ENCODE peak calls at places on chromosomes 11 and 22, in eight cellular contexts. S, M, C, T, J, A, P and N are unnamed samples.

GRCh38 chr22:40244586-40244985 is 66.9 kb downstream of the TNRC6B start:
- DNase-seq in S (no peak), M (peak), C (no peak), T (no peak), J (no peak), A (no peak), P (no peak), N (no peak)

GRCh38 chr11:35420371-35420770 is 1.0 kb upstream of the SLC1A2 start:
- DNase-seq in S (no peak), M (no peak), C (no peak), T (peak), J (no peak), A (no peak), P (no peak), N (no peak)

GRCh38 chr11:116499396-116500001 is 273.3 kb downstream of the BUD13 start:
- DNase-seq in S (peak), M (peak), C (peak), T (peak), J (no peak), A (no peak), P (peak), N (no peak)

GRCh38 chr11:104663190-104664140 is 234.8 kb downstream of the CASP12 start:
- DNase-seq in S (peak), M (no peak), C (no peak), T (no peak), J (no peak), A (no peak), P (no peak), N (no peak)

GRCh38 chr11:122796128-122796717 is 42.1 kb upstream of the CRTAM start:
- DNase-seq in S (peak), M (peak), C (peak), T (peak), J (no peak), A (no peak), P (no peak), N (no peak)

GRCh38 chr22:25623310-25623734 is 58.8 kb downstream of the GRK3 start:
- DNase-seq in S (no peak), M (no peak), C (no peak), T (no peak), J (no peak), A (no peak), P (no peak), N (no peak)

GRCh38 chr11:64768300-64768694 is 8.5 kb upstream of the PYGM start:
- DNase-seq in S (no peak), M (no peak), C (no peak), T (no peak), J (no peak), A (no peak), P (no peak), N (no peak)

GRCh38 chr22:50022171-50022819 is 9.7 kb upstream of the IL17REL start:
- DNase-seq in S (no peak), M (no peak), C (no peak), T (no peak), J (no peak), A (no peak), P (no peak), N (no peak)

GRCh38 chr11:48036466-48036865 is 56.1 kb downstream of the PTPRJ start:
- DNase-seq in S (no peak), M (no peak), C (no peak), T (no peak), J (peak), A (peak), P (no peak), N (peak)

GRCh38 chr22:48406161-48406560 is 1421.5 kb downstream of the BRD1 start:
- DNase-seq in S (no peak), M (no peak), C (no peak), T (no peak), J (no peak), A (no peak), P (no peak), N (no peak)

GRCh38 chr11:68968306-68969255 is 12.2 kb downstream of the MRGPRD start:
- DNase-seq in S (no peak), M (no peak), C (no peak), T (peak), J (no peak), A (no peak), P (peak), N (no peak)

GRCh38 chr22:23239429-23239828 is 59.1 kb downstream of the BCR start:
- DNase-seq in S (no peak), M (no peak), C (no peak), T (no peak), J (no peak), A (no peak), P (no peak), N (no peak)

GRCh38 chr22:48894064-48894671 is 933.5 kb downstream of the BRD1 start:
- DNase-seq in S (no peak), M (no peak), C (no peak), T (no peak), J (no peak), A (no peak), P (peak), N (no peak)

GRCh38 chr11:69689484-69690319 is 14.1 kb downstream of the FGF19 start:
- DNase-seq in S (no peak), M (no peak), C (no peak), T (no peak), J (no peak), A (no peak), P (no peak), N (no peak)

GRCh38 chr22:48217596-48217995 is 1455.1 kb downstream of the TBC1D22A start:
- DNase-seq in S (no peak), M (no peak), C (no peak), T (no peak), J (no peak), A (no peak), P (peak), N (no peak)

GRCh38 chr11:111370902-111371578 is 8.0 kb downstream of the POU2AF1 start:
- DNase-seq in S (no peak), M (no peak), C (no peak), T (no peak), J (no peak), A (no peak), P (no peak), N (no peak)

GRCh38 chr22:33405194-33405593 is 347.0 kb upstream of the SYN3 start:
- DNase-seq in S (no peak), M (no peak), C (no peak), T (no peak), J (no peak), A (no peak), P (no peak), N (no peak)

GRCh38 chr11:91700854-91701253 is 523.8 kb upstream of the FAT3 start:
- DNase-seq in S (no peak), M (no peak), C (no peak), T (no peak), J (no peak), A (no peak), P (no peak), N (no peak)

GRCh38 chr22:39612811-39613548 is 42.4 kb downstream of the CACNA1I start:
- DNase-seq in S (no peak), M (no peak), C (no peak), T (no peak), J (no peak), A (no peak), P (no peak), N (no peak)

GRCh38 chr11:36300651-36301050 is 4.6 kb downstream of the PRR5L start:
- DNase-seq in S (peak), M (no peak), C (peak), T (peak), J (no peak), A (no peak), P (no peak), N (no peak)

GRCh38 chr11:118277312-118277711 is 13.2 kb upstream of the MPZL2 start:
- DNase-seq in S (peak), M (no peak), C (no peak), T (no peak), J (no peak), A (no peak), P (no peak), N (no peak)

GRCh38 chr11:20110908-20111669 is 49.2 kb downstream of the DBX1 start:
- DNase-seq in S (peak), M (peak), C (peak), T (no peak), J (no peak), A (peak), P (no peak), N (peak)

GRCh38 chr22:31973739-31974138 is 29.4 kb downstream of the YWHAH start:
- DNase-seq in S (no peak), M (no peak), C (peak), T (no peak), J (no peak), A (no peak), P (no peak), N (no peak)

GRCh38 chr11:115352805-115353483 is 151.3 kb downstream of the CADM1 start:
- DNase-seq in S (no peak), M (no peak), C (no peak), T (no peak), J (no peak), A (no peak), P (no peak), N (no peak)

GRCh38 chr11:117786099-117786870 is 10.7 kb downstream of the DSCAML1 start:
- DNase-seq in S (peak), M (no peak), C (no peak), T (no peak), J (no peak), A (no peak), P (no peak), N (no peak)

GRCh38 chr22:23522642-23523251 is 57.3 kb downstream of the IGLL1 start:
- DNase-seq in S (peak), M (no peak), C (no peak), T (peak), J (no peak), A (no peak), P (no peak), N (no peak)

GRCh38 chr11:35334385-35335090 is 84.8 kb downstream of the SLC1A2 start:
- DNase-seq in S (no peak), M (no peak), C (no peak), T (no peak), J (no peak), A (no peak), P (no peak), N (no peak)

GRCh38 chr11:34189191-34189590 is 83.8 kb downstream of the NAT10 start:
- DNase-seq in S (no peak), M (no peak), C (no peak), T (no peak), J (no peak), A (no peak), P (no peak), N (no peak)

GRCh38 chr22:19632671-19633148 is 81.6 kb upstream of the SEPTIN5 start:
- DNase-seq in S (no peak), M (no peak), C (no peak), T (no peak), J (no peak), A (no peak), P (peak), N (no peak)

GRCh38 chr11:116387623-116388022 is 385.2 kb downstream of the BUD13 start:
- DNase-seq in S (no peak), M (no peak), C (no peak), T (no peak), J (no peak), A (no peak), P (no peak), N (no peak)

GRCh38 chr11:131534031-131534430 is 163.6 kb downstream of the NTM start:
- DNase-seq in S (no peak), M (no peak), C (no peak), T (no peak), J (no peak), A (no peak), P (no peak), N (no peak)

GRCh38 chr22:50699001-50699753 is 26.6 kb downstream of the SHANK3 start:
- DNase-seq in S (no peak), M (no peak), C (no peak), T (peak), J (no peak), A (no peak), P (no peak), N (no peak)

GRCh38 chr11:86955111-86955673 is at the start of gene FZD4:
- DNase-seq in S (peak), M (peak), C (peak), T (peak), J (peak), A (peak), P (peak), N (no peak)

GRCh38 chr11:84413547-84413946 is 1127.4 kb upstream of the CCDC90B start:
- DNase-seq in S (no peak), M (no peak), C (no peak), T (no peak), J (no peak), A (no peak), P (no peak), N (no peak)

GRCh38 chr22:19974233-19974861 is 32.7 kb upstream of the TXNRD2 start:
- DNase-seq in S (peak), M (peak), C (peak), T (peak), J (no peak), A (no peak), P (no peak), N (no peak)

GRCh38 chr11:119677840-119678239 is 51.2 kb downstream of the NECTIN1 start:
- DNase-seq in S (no peak), M (no peak), C (no peak), T (no peak), J (no peak), A (no peak), P (no peak), N (no peak)

GRCh38 chr11:127074151-127074761 is 73.7 kb upstream of the KIRREL3 start:
- DNase-seq in S (peak), M (peak), C (peak), T (no peak), J (peak), A (peak), P (no peak), N (peak)

GRCh38 chr11:40104941-40105550 is 1354.4 kb downstream of the LRRC4C start:
- DNase-seq in S (no peak), M (no peak), C (no peak), T (no peak), J (no peak), A (no peak), P (no peak), N (no peak)

GRCh38 chr11:40099391-40100169 is 1359.9 kb downstream of the LRRC4C start:
- DNase-seq in S (no peak), M (no peak), C (no peak), T (no peak), J (no peak), A (no peak), P (no peak), N (no peak)

GRCh38 chr11:40094954-40095353 is 1364.5 kb downstream of the LRRC4C start:
- DNase-seq in S (peak), M (no peak), C (no peak), T (no peak), J (no peak), A (no peak), P (no peak), N (no peak)

GRCh38 chr11:40100204-40100603 is 1359.2 kb downstream of the LRRC4C start:
- DNase-seq in S (no peak), M (no peak), C (no peak), T (no peak), J (no peak), A (no peak), P (no peak), N (no peak)
- TF ChIP-seq CTCF in S (no peak), M (no peak), C (no peak), T (no peak), J (no peak), A (no peak), P (no peak), N (no peak)

DNA sequence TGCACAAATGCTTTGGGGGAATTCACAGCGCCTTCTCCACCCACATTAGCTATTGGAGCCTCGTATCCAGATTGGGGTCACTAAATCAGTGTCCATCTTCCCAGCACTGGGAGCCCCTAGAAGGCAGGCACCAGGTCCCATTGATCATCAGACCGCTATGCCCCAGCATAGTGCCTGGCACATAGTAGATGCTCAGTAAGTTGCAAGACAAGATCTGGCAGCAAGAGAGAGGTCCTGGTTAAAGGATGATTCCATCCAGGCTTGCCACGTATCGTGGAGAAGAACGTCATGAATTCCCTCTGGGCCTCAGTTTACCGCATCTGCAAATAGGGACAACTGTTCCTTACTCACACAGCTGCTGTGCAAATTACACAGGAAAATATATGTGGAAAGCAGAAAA is 1.7 kb downstream of the TMEM184B start:
- DNase-seq in S (no peak), M (no peak), C (no peak), T (no peak), J (no peak), A (no peak), P (no peak), N (no peak)
- H3K4me3 ChIP-seq in S (peak), M (peak), C (no peak), T (peak), J (peak), A (peak), P (peak), N (peak)

GRCh38 chr11:9459573-9460321 is 1.1 kb upstream of the ZNF143 start:
- DNase-seq in S (peak), M (peak), C (peak), T (no peak), J (peak), A (peak), P (no peak), N (no peak)
- TF ChIP-seq CTCF in S (no peak), M (no peak), C (no peak), T (no peak), J (no peak), A (no peak), P (no peak), N (no peak)

DNA sequence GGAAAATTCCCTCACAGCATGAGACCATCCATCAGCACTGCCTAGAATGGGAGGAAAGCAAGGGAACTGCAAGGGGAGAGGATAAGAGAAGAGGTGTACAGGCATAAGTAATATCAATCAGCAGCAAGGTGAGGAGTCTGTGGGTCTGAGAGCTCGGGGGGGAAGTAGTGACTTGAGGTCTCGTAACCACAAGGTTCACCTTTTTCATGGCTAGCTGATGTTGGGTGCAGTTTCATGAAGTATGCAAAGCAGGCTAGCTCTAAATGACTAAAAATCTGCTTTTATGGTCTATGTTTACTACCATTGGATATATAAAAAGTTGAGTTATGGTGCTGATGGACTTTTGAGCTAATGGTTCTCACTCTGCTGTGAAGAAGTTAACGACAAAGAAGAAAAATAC is 35.8 kb downstream of the OR4C6 start:
- DNase-seq in S (no peak), M (no peak), C (no peak), T (no peak), J (no peak), A (no peak), P (no peak), N (no peak)
- H3K4me3 ChIP-seq in S (no peak), M (no peak), C (no peak), T (no peak), J (no peak), A (no peak), P (no peak), N (no peak)

GRCh38 chr11:63280920-63281319 is 37.5 kb upstream of the SLC22A25 start:
- DNase-seq in S (no peak), M (no peak), C (no peak), T (no peak), J (no peak), A (no peak), P (no peak), N (no peak)

GRCh38 chr11:63273685-63274084 is 30.3 kb upstream of the SLC22A25 start:
- DNase-seq in S (no peak), M (no peak), C (no peak), T (no peak), J (no peak), A (no peak), P (no peak), N (no peak)

GRCh38 chr11:63274776-63275175 is 31.4 kb upstream of the SLC22A25 start:
- DNase-seq in S (peak), M (no peak), C (no peak), T (no peak), J (no peak), A (no peak), P (no peak), N (no peak)

GRCh38 chr11:63282579-63282978 is 39.2 kb upstream of the SLC22A25 start:
- DNase-seq in S (no peak), M (no peak), C (no peak), T (no peak), J (no peak), A (no peak), P (no peak), N (no peak)

DNA sequence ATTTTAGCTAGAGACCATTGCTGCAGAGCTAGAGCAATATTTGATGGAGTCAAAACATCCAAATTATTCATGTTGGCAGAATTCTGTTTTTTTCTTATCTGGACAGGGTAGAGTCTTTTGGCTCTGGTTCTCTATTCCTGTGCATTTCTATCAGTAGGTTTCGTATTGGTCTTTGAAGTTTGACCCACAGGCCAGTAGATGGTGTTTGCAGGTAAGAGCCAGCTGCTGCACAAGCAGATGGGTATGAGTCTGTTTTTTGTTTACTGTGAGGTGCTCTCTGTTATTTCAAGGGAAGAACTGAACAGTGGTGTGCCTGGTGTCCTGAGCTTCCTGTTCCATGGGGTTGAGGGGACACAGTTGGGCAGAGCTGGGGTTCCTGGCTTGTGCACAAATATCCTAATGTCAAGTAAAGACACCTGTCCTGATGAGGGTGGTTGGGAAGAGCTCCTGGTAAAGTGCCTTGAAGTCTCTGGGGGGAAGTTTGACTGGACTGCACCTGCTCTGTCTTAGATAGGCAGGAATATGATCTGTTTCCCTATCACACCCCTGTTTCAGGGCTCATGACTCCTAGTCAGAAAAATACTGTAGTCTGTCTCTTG is 34.0 kb upstream of the SLC22A25 start:
- DNase-seq in S (peak), M (no peak), C (no peak), T (no peak), J (no peak), A (no peak), P (no peak), N (no peak)
- TF ChIP-seq CTCF in S (peak), M (peak), C (no peak), T (no peak), J (no peak), A (no peak), P (no peak), N (no peak)

GRCh38 chr11:12066799-12067508 is 43.4 kb upstream of the MICAL2 start:
- DNase-seq in S (peak), M (no peak), C (peak), T (peak), J (no peak), A (no peak), P (no peak), N (no peak)

GRCh38 chr11:12073436-12073835 is 37.0 kb upstream of the MICAL2 start:
- DNase-seq in S (no peak), M (no peak), C (no peak), T (no peak), J (no peak), A (no peak), P (no peak), N (no peak)

GRCh38 chr11:12071574-12071973 is 38.8 kb upstream of the MICAL2 start:
- DNase-seq in S (no peak), M (no peak), C (no peak), T (no peak), J (no peak), A (no peak), P (no peak), N (no peak)

GRCh38 chr11:12069053-12069676 is 41.2 kb upstream of the MICAL2 start:
- DNase-seq in S (no peak), M (no peak), C (no peak), T (no peak), J (no peak), A (no peak), P (no peak), N (no peak)

GRCh38 chr11:12070446-12071267 is 39.7 kb upstream of the MICAL2 start:
- DNase-seq in S (no peak), M (no peak), C (no peak), T (no peak), J (no peak), A (no peak), P (no peak), N (no peak)
- H3K4me3 ChIP-seq in S (no peak), M (no peak), C (no peak), T (no peak), J (no peak), A (no peak), P (no peak), N (no peak)

GRCh38 chr11:125257185-125257584 is 92.6 kb downstream of the PKNOX2 start:
- DNase-seq in S (peak), M (no peak), C (no peak), T (no peak), J (no peak), A (no peak), P (no peak), N (no peak)
- TF ChIP-seq CTCF in S (peak), M (peak), C (no peak), T (no peak), J (peak), A (peak), P (no peak), N (peak)